ENCODE peak calls at places on chromosome 1, in four cellular contexts. S is transverse colon; A is stimulated activated naive CD8-positive, alpha-beta T cell treated with anti-CD3 and anti-CD28 coated beads, Interleukin-15, amount 100 ng/mL, for 72 hours; P is hippocampal formation. B is an unnamed sample.

GRCh38 chr1:237470712-237471310 is 419.9 kb downstream of the ZP4 start:
- DNase-seq in S (no peak), A (no peak), P (no peak), B (peak)

GRCh38 chr1:44862829-44863406 is 19.9 kb upstream of the PTCH2 start:
- DNase-seq in S (no peak), A (no peak), P (no peak), B (no peak)

GRCh38 chr1:3577300-3577699 is 34.0 kb downstream of the MEGF6 start:
- DNase-seq in S (no peak), A (no peak), P (no peak), B (no peak)

GRCh38 chr1:237226177-237226944 is 184.4 kb downstream of the RYR2 start:
- DNase-seq in S (no peak), A (no peak), P (no peak), B (no peak)

GRCh38 chr1:42075179-42075578 is 78.0 kb upstream of the GUCA2B start:
- DNase-seq in S (no peak), A (no peak), P (no peak), B (no peak)

GRCh38 chr1:28668956-28669719 is 554 bp downstream of the GMEB1 start:
- DNase-seq in S (peak), A (peak), P (no peak), B (peak)

GRCh38 chr1:183901748-183902341 is 96.9 kb downstream of the RGL1 start:
- DNase-seq in S (no peak), A (no peak), P (no peak), B (no peak)

GRCh38 chr1:200929530-200930278 is 35.0 kb downstream of the INAVA start:
- DNase-seq in S (peak), A (no peak), P (no peak), B (no peak)

GRCh38 chr1:41479000-41479807 is 5.3 kb downstream of the EDN2 start:
- DNase-seq in S (no peak), A (no peak), P (no peak), B (peak)

GRCh38 chr1:162417650-162418049 is 5.7 kb upstream of the SH2D1B start:
- DNase-seq in S (no peak), A (no peak), P (no peak), B (no peak)

GRCh38 chr1:223828162-223828848 is 17.4 kb downstream of the TP53BP2 start:
- DNase-seq in S (no peak), A (no peak), P (no peak), B (no peak)

GRCh38 chr1:7339014-7339413 is 432.1 kb upstream of the VAMP3 start:
- DNase-seq in S (no peak), A (no peak), P (no peak), B (no peak)

GRCh38 chr1:41341756-41342562 is 19.3 kb upstream of the FOXO6 start:
- DNase-seq in S (peak), A (no peak), P (no peak), B (no peak)

GRCh38 chr1:181396171-181396670 is 87.1 kb upstream of the CACNA1E start:
- DNase-seq in S (no peak), A (peak), P (no peak), B (no peak)

GRCh38 chr1:1255627-1256026 is 9.1 kb upstream of the C1QTNF12 start:
- DNase-seq in S (no peak), A (no peak), P (no peak), B (no peak)

GRCh38 chr1:209850342-209850979 is 22.7 kb downstream of the UTP25 start:
- DNase-seq in S (peak), A (no peak), P (peak), B (peak)

GRCh38 chr1:67791686-67792475 is 41.4 kb downstream of the GNG12 start:
- DNase-seq in S (no peak), A (no peak), P (no peak), B (no peak)